ENCODE peak calls at places on chromosomes 1 and 21, in eight cellular contexts. T is fibroblast of the aortic adventitia, C is fibroblast of mammary gland, B is AG04449, L is fibroblast of lung, M is transverse colon, E is astrocyte of the cerebellum, F is GM12865. R is an unnamed sample.

GRCh38 chr1:119655160-119655559 is 7.1 kb upstream of the ZNF697 start:
- DNase-seq in T (peak), C (no peak), B (no peak), L (no peak), M (no peak), E (no peak), F (no peak), R (peak)

GRCh38 chr1:112319371-112320034 is 76.5 kb upstream of the CTTNBP2NL start:
- DNase-seq in T (no peak), C (no peak), B (no peak), L (no peak), M (no peak), E (no peak), F (no peak), R (no peak)

GRCh38 chr21:45954271-45954670 is 27.3 kb upstream of the COL6A1 start:
- DNase-seq in T (peak), C (peak), B (no peak), L (peak), M (no peak), E (no peak), F (no peak), R (peak)

GRCh38 chr21:44087426-44088400 is 19.5 kb upstream of the PWP2 start:
- DNase-seq in T (no peak), C (no peak), B (no peak), L (no peak), M (no peak), E (no peak), F (no peak), R (no peak)

GRCh38 chr1:200731654-200732332 is 6.9 kb upstream of the CAMSAP2 start:
- DNase-seq in T (no peak), C (no peak), B (no peak), L (no peak), M (no peak), E (no peak), F (peak), R (no peak)

GRCh38 chr1:175267716-175268416 is 75.3 kb upstream of the KIAA0040 start:
- DNase-seq in T (no peak), C (peak), B (no peak), L (peak), M (peak), E (no peak), F (no peak), R (peak)

GRCh38 chr1:156692958-156693857 is 12.2 kb downstream of the CRABP2 start:
- DNase-seq in T (no peak), C (no peak), B (no peak), L (no peak), M (peak), E (no peak), F (peak), R (no peak)

GRCh38 chr1:31674626-31675025 is 29.2 kb downstream of the COL16A1 start:
- DNase-seq in T (no peak), C (no peak), B (no peak), L (no peak), M (no peak), E (no peak), F (no peak), R (no peak)

GRCh38 chr21:46323227-46323709 is 402 bp downstream of the C21orf58 start:
- DNase-seq in T (no peak), C (no peak), B (no peak), L (no peak), M (no peak), E (no peak), F (peak), R (peak)

GRCh38 chr1:243420968-243421675 is 165.3 kb downstream of the SDCCAG8 start:
- DNase-seq in T (no peak), C (no peak), B (no peak), L (no peak), M (no peak), E (no peak), F (no peak), R (peak)

GRCh38 chr1:218339267-218339831 is 5.8 kb upstream of the TGFB2 start:
- DNase-seq in T (peak), C (peak), B (no peak), L (peak), M (no peak), E (no peak), F (peak), R (peak)

GRCh38 chr1:63877816-63878215 is 104.0 kb downstream of the ROR1 start:
- DNase-seq in T (peak), C (peak), B (no peak), L (peak), M (no peak), E (peak), F (no peak), R (peak)

GRCh38 chr1:32361674-32362473 is 411 bp downstream of the FAM229A start:
- DNase-seq in T (peak), C (peak), B (no peak), L (peak), M (peak), E (no peak), F (no peak), R (peak)

GRCh38 chr1:13548281-13548680 is 34.5 kb upstream of the LRRC38 start:
- DNase-seq in T (no peak), C (no peak), B (no peak), L (no peak), M (no peak), E (no peak), F (no peak), R (no peak)

GRCh38 chr1:13549521-13549920 is 34.1 kb upstream of the PDPN start:
- DNase-seq in T (no peak), C (no peak), B (no peak), L (no peak), M (no peak), E (no peak), F (no peak), R (no peak)

GRCh38 chr1:13546791-13547190 is 33.0 kb upstream of the LRRC38 start:
- DNase-seq in T (no peak), C (no peak), B (no peak), L (no peak), M (no peak), E (no peak), F (no peak), R (no peak)

GRCh38 chr1:13550663-13551062 is 33.0 kb upstream of the PDPN start:
- DNase-seq in T (no peak), C (peak), B (no peak), L (no peak), M (no peak), E (no peak), F (no peak), R (no peak)

DNA sequence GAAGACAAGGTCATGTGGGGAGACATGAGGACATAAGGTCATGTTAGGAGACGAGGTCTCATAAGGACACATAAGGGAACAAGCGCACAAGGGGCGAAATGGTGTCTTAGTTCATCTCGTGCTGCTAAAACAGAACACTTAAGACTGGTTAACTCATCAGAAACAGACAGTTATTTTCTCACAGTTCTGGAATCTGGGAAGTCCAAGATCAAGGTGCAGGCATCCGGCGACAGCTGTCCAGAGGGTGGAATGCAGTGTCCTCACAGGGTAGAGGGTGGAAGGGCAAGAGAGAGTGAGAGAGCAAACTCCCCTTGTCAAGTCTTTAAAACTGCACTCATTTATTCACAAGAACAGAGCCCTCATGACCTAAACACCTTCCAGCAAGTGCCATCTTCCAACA is 34.6 kb upstream of the PDPN start:
- DNase-seq in T (no peak), C (no peak), B (no peak), L (no peak), M (no peak), E (no peak), F (no peak), R (no peak)
- H3K4me3 ChIP-seq in T (no peak), C (no peak), B (no peak), L (no peak), M (no peak), E (no peak), F (no peak), R (no peak)

DNA sequence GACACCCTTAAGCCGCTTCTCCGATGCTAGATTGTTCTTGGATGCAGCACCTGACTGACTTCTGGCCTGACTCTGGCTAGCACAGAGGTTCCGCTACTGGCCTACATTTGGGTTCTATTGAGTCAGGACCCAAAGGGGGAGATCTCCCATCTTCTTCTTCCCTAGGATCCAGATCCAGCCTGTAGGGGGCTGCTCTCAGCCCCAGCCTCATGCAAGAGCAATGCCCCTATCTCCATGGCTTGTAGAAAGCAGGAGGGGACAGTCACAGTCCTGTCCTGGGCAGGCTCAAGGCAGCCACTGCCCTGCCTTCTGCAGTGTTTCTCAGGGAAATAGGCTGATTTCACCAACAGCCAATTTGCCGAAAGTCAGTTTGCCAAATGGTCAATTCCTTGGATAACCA is 6.3 kb upstream of the ADAR start:
- DNase-seq in T (no peak), C (no peak), B (no peak), L (no peak), M (no peak), E (no peak), F (no peak), R (no peak)
- TF ChIP-seq CTCF in T (no peak), C (no peak), B (no peak), L (no peak), M (no peak), E (no peak), F (no peak), R (no peak)

GRCh38 chr1:211127166-211127565 is 6.8 kb downstream of the KCNH1 start:
- DNase-seq in T (no peak), C (peak), B (no peak), L (no peak), M (no peak), E (no peak), F (no peak), R (no peak)

GRCh38 chr1:211129790-211130189 is 4.2 kb downstream of the KCNH1 start:
- DNase-seq in T (no peak), C (no peak), B (no peak), L (no peak), M (no peak), E (no peak), F (no peak), R (no peak)

DNA sequence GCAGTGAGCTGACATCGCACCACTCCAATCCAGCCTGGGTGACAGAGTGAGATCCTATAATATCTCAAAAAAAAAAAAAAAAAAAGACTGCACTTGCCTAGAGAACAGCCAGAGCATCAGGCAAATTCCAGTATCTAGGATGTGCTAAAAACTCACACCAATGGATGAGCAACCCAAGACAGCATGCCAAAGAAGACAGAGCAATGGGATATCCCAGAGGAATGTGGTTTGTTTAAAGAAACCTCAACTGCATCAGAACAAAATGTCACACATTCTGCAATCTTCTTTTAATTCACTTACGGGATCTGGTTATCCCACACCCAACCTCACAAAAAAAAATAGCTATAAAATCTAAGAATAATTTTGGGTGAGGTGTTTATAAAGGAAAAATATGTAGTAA is 7.3 kb downstream of the KCNH1 start:
- DNase-seq in T (no peak), C (peak), B (no peak), L (no peak), M (no peak), E (no peak), F (no peak), R (no peak)
- H3K4me3 ChIP-seq in T (no peak), C (no peak), B (no peak), L (no peak), M (no peak), E (no peak), F (no peak), R (no peak)

GRCh38 chr1:14255711-14256110 is 342.8 kb upstream of the KAZN start:
- DNase-seq in T (peak), C (peak), B (no peak), L (peak), M (no peak), E (peak), F (no peak), R (no peak)
- TF ChIP-seq CTCF in T (no peak), C (no peak), B (no peak), L (no peak), M (no peak), E (no peak), F (no peak), R (no peak)

GRCh38 chr1:208007319-208007937 is 96.5 kb upstream of the CD34 start:
- DNase-seq in T (peak), C (peak), B (no peak), L (no peak), M (no peak), E (no peak), F (peak), R (peak)

GRCh38 chr1:208006258-208006920 is 95.5 kb upstream of the CD34 start:
- DNase-seq in T (peak), C (peak), B (no peak), L (no peak), M (no peak), E (no peak), F (no peak), R (peak)

GRCh38 chr1:208002672-208003071 is 91.7 kb upstream of the CD34 start:
- DNase-seq in T (no peak), C (no peak), B (no peak), L (no peak), M (no peak), E (no peak), F (no peak), R (no peak)

GRCh38 chr1:208003241-208003640 is 92.3 kb upstream of the CD34 start:
- DNase-seq in T (no peak), C (no peak), B (no peak), L (no peak), M (no peak), E (no peak), F (no peak), R (no peak)

DNA sequence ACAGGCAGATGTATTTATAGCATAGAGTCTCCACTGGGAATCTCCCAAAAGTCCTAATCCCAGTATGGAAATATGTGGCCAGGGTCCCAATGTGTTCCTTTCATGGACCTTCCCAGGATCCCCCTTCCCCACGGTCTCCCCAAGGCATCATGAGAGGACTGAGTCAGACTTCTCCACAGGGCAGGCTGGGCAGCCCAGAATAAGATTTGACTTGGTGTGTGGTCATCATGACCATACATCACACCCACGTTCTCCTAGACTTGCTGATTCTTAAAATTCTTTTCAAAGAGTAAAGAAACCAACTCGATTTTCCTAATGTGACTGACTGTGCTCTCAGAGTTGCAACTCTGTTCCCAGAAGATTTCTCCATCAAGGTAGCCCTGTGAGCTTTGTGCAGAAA is 93.9 kb upstream of the CD34 start:
- DNase-seq in T (peak), C (peak), B (no peak), L (no peak), M (no peak), E (no peak), F (no peak), R (peak)
- H3K4me3 ChIP-seq in T (no peak), C (no peak), B (no peak), L (no peak), M (no peak), E (no peak), F (no peak), R (no peak)

GRCh38 chr1:245512181-245512888 is 357.6 kb downstream of the KIF26B start:
- DNase-seq in T (peak), C (peak), B (no peak), L (peak), M (no peak), E (no peak), F (no peak), R (peak)

GRCh38 chr1:245516178-245516829 is 361.5 kb downstream of the KIF26B start:
- DNase-seq in T (no peak), C (peak), B (no peak), L (peak), M (no peak), E (peak), F (no peak), R (peak)

DNA sequence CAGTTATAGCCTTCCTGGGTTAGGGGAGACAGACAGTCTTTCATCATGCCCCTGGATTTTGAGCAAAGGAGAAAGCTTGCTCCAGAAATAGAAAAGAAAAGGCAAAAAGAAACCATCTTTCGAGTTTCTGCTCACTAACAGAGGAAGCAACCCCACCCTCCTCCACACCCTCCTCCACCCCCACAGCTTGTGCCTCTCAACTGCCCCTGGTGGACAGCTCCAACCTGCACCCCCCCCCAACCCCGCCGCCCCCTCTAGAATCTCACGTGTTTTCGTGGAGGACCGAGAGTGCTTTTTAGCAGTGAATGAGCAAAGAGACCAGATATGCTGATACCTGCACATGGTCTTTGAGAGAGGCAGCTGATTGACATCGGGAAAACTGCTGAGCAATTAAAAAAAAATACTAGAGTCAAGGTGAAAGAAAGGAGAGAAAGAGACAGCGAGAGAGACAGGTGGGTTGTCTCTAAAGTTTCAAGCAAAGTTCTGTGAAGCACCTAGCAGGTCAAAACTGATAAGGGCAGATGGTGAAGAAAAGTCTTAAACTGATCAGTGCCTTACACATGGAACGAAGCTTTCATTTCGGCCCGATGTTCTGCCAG is 358.3 kb downstream of the KIF26B start:
- DNase-seq in T (peak), C (peak), B (no peak), L (peak), M (no peak), E (no peak), F (peak), R (peak)
- TF ChIP-seq CTCF in T (peak), C (peak), B (no peak), L (peak), M (no peak), E (peak), F (peak), R (peak)